ENCODE peak calls at places on chromosomes 2 and 18, in six cellular contexts. P is type B pancreatic cell, Q is cardiac muscle cell, I is astrocyte of the spinal cord, J is RWPE1, B is GM12864. M is an unnamed sample.

GRCh38 chr2:160379399-160379798 is 114.2 kb downstream of the RBMS1 start:
- DNase-seq in P (no peak), Q (peak), I (peak), J (no peak), B (no peak), M (no peak)

GRCh38 chr2:133711226-133711625 is 143.0 kb upstream of the NCKAP5 start:
- DNase-seq in P (no peak), Q (no peak), I (no peak), J (no peak), B (no peak), M (no peak)

GRCh38 chr18:69177702-69178101 is 223.0 kb upstream of the DOK6 start:
- DNase-seq in P (no peak), Q (no peak), I (no peak), J (no peak), B (no peak), M (no peak)

GRCh38 chr2:23604731-23605130 is 219.8 kb downstream of the KLHL29 start:
- DNase-seq in P (no peak), Q (no peak), I (no peak), J (no peak), B (no peak), M (no peak)

GRCh38 chr2:238380785-238381184 is 45.9 kb upstream of the ASB1 start:
- DNase-seq in P (no peak), Q (peak), I (peak), J (peak), B (no peak), M (no peak)

GRCh38 chr2:239819974-239820555 is 205.1 kb downstream of the NDUFA10 start:
- DNase-seq in P (peak), Q (peak), I (no peak), J (no peak), B (no peak), M (peak)

GRCh38 chr2:77054938-77055337 is 467.2 kb downstream of the LRRTM4 start:
- DNase-seq in P (no peak), Q (no peak), I (peak), J (no peak), B (no peak), M (peak)

GRCh38 chr18:9755110-9755509 is 47.0 kb downstream of the RAB31 start:
- DNase-seq in P (no peak), Q (no peak), I (no peak), J (no peak), B (no peak), M (no peak)

GRCh38 chr2:147910990-147911473 is 66.2 kb downstream of the ACVR2A start:
- DNase-seq in P (no peak), Q (peak), I (peak), J (peak), B (peak), M (no peak)

GRCh38 chr2:167134381-167135072 is 246.2 kb downstream of the XIRP2 start:
- DNase-seq in P (no peak), Q (peak), I (peak), J (peak), B (no peak), M (no peak)

GRCh38 chr2:25991965-25992364 is 9.7 kb upstream of the KIF3C start:
- DNase-seq in P (no peak), Q (no peak), I (no peak), J (no peak), B (no peak), M (no peak)

GRCh38 chr2:119647440-119648169 is 31.4 kb upstream of the TMEM177 start:
- DNase-seq in P (no peak), Q (peak), I (peak), J (peak), B (peak), M (no peak)

GRCh38 chr2:128545085-128545484 is 226.4 kb upstream of the HS6ST1 start:
- DNase-seq in P (peak), Q (no peak), I (no peak), J (no peak), B (no peak), M (no peak)

GRCh38 chr18:70243545-70243944 is 38.1 kb upstream of the RTTN start:
- DNase-seq in P (no peak), Q (no peak), I (no peak), J (no peak), B (no peak), M (no peak)

GRCh38 chr18:10791141-10791808 is 265.4 kb downstream of the NAPG start:
- DNase-seq in P (no peak), Q (no peak), I (peak), J (no peak), B (no peak), M (no peak)

GRCh38 chr18:75305984-75306383 is 95.4 kb downstream of the TSHZ1 start:
- DNase-seq in P (no peak), Q (no peak), I (no peak), J (no peak), B (no peak), M (no peak)

GRCh38 chr18:78082776-78083175 is 833.1 kb downstream of the GALR1 start:
- DNase-seq in P (no peak), Q (no peak), I (no peak), J (no peak), B (no peak), M (no peak)

GRCh38 chr2:43110442-43110871 is 115.9 kb downstream of the ZFP36L2 start:
- DNase-seq in P (no peak), Q (peak), I (peak), J (no peak), B (no peak), M (no peak)

GRCh38 chr2:20539776-20540586 is 93.1 kb downstream of the RHOB start:
- DNase-seq in P (no peak), Q (no peak), I (no peak), J (no peak), B (no peak), M (no peak)

GRCh38 chr2:146388757-146389156 is 1456.1 kb upstream of the ACVR2A start:
- DNase-seq in P (no peak), Q (peak), I (peak), J (no peak), B (no peak), M (no peak)

GRCh38 chr2:42012137-42012536 is 35.7 kb upstream of the PKDCC start:
- DNase-seq in P (no peak), Q (no peak), I (no peak), J (no peak), B (no peak), M (no peak)

GRCh38 chr2:42010743-42011298 is 37.0 kb upstream of the PKDCC start:
- DNase-seq in P (no peak), Q (peak), I (peak), J (no peak), B (no peak), M (no peak)

GRCh38 chr2:42009657-42010580 is 37.9 kb upstream of the PKDCC start:
- DNase-seq in P (no peak), Q (peak), I (peak), J (no peak), B (no peak), M (no peak)

GRCh38 chr2:42013409-42013808 is 34.4 kb upstream of the PKDCC start:
- DNase-seq in P (no peak), Q (no peak), I (no peak), J (no peak), B (no peak), M (no peak)

GRCh38 chr2:42012651-42013050 is 35.2 kb upstream of the PKDCC start:
- DNase-seq in P (no peak), Q (no peak), I (no peak), J (no peak), B (no peak), M (no peak)
- TF ChIP-seq CTCF in P (peak), Q (peak), I (no peak), J (no peak), B (no peak), M (no peak)

DNA sequence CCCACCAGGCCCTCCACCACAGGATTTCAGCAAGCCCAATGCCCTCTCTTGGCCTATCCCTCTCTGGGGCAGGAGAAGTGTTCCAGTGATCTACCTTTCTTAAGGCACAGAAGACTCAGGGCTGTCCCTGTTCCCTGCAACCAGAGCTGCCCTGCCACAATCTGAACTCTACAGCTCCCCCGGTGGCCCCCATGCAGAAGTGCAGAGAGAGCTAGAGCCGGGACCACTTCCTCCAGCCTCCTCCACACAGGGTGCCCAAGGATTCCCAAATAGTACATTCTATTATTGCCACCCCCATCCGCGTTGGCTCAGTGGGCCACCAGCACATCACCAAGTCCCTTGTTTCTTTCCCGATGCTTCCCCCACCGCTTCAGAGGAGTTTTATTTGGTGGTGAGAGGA is 114.8 kb upstream of the PTPRM start:
- DNase-seq in P (no peak), Q (peak), I (peak), J (peak), B (no peak), M (no peak)
- TF ChIP-seq CTCF in P (peak), Q (peak), I (peak), J (peak), B (peak), M (peak)

GRCh38 chr2:58110765-58111164 is 64.2 kb downstream of the VRK2 start:
- DNase-seq in P (no peak), Q (no peak), I (no peak), J (no peak), B (no peak), M (no peak)
- TF ChIP-seq CTCF in P (no peak), Q (no peak), I (peak), J (no peak), B (peak), M (peak)

DNA sequence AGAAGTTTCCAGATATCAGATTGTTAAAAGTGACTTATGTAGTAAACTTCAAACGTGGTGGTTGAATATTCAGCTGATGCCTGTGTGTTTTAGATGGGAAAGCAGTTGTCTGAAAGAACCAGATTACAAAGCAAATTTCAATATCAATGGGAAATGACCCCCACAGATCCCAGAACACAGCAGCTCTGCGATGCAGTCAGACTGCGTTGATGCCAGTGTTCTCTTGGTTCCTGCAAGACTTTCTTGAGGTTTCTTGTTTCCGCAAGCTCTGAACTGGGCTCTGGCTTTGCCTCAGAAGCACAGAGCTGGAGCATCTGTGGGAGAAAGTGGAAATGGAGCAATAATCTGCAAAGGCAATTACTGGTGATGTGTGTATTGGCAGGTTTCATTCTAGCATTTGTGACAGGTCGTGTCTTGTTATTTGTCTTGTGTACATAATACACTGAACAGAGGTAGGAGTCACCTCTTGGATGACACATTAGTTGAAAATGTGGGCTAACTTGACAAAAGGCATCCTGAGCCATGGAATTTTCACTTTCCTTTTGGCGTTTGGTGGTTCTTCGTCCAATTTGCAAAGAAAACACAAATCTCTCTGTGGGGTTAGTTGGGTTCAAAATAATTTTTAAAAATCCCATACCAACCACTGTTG is 10.8 kb upstream of the LYPD6B start:
- DNase-seq in P (no peak), Q (no peak), I (no peak), J (peak), B (no peak), M (no peak)
- TF ChIP-seq CTCF in P (no peak), Q (no peak), I (no peak), J (no peak), B (no peak), M (no peak)

GRCh38 chr2:101251844-101252407 is 760 bp upstream of the CNOT11 start:
- DNase-seq in P (no peak), Q (peak), I (no peak), J (peak), B (no peak), M (peak)
- TF ChIP-seq CTCF in P (peak), Q (no peak), I (peak), J (peak), B (peak), M (peak)